ENCODE peak calls at places on chromosomes 13 and 19, in nine cellular contexts. B is psoas muscle; S is CD8-positive, alpha-beta T cell; T is body of pancreas; W is A549; U is CD4-positive, alpha-beta T cell; X is heart right ventricle; H is HCT116; O is left lung. D is an unnamed sample.

GRCh38 chr13:80376554-80376953 is 35.6 kb upstream of the SPRY2 start:
- DNase-seq in X (no peak), O (no peak), S (no peak), H (no peak), W (no peak), B (no peak), U (no peak), T (no peak), D (no peak)

GRCh38 chr19:10920781-10921180 is 7.7 kb downstream of the YIPF2 start:
- DNase-seq in W (no peak), T (no peak), U (no peak), S (no peak), X (no peak), O (no peak), B (no peak), H (no peak), D (no peak)

GRCh38 chr19:18710986-18711751 is 27.7 kb downstream of the CRTC1 start:
- DNase-seq in T (no peak), U (no peak), H (no peak), W (no peak), X (peak), O (peak), S (no peak), B (peak), D (no peak)

GRCh38 chr13:110396913-110397379 is 89.9 kb downstream of the COL4A2 start:
- DNase-seq in X (peak), S (no peak), T (peak), U (no peak), B (peak), H (no peak), O (peak), W (no peak), D (peak)

GRCh38 chr19:3062165-3063105 is at the start of gene TLE5:
- DNase-seq in S (peak), U (peak), T (peak), X (peak), B (peak), W (no peak), H (no peak), O (peak), D (no peak)

GRCh38 chr19:39906283-39906682 is 28.2 kb downstream of the FCGBP start:
- DNase-seq in H (no peak), T (no peak), S (no peak), X (no peak), O (no peak), W (no peak), U (no peak), B (no peak), D (no peak)

GRCh38 chr19:55581145-55581827 is 638 bp upstream of the ZNF579 start:
- DNase-seq in S (no peak), X (no peak), U (no peak), O (no peak), H (no peak), B (no peak), T (no peak), W (no peak), D (no peak)

GRCh38 chr13:110358381-110358780 is 51.3 kb downstream of the COL4A2 start:
- DNase-seq in S (no peak), U (no peak), H (no peak), X (no peak), W (no peak), T (no peak), O (no peak), B (no peak), D (no peak)

GRCh38 chr19:4272894-4273293 is 6.2 kb upstream of the SHD start:
- DNase-seq in H (no peak), U (no peak), B (no peak), O (no peak), S (no peak), W (no peak), T (no peak), X (no peak), D (no peak)

GRCh38 chr13:23510979-23511735 is 59.1 kb upstream of the TNFRSF19 start:
- DNase-seq in X (peak), U (no peak), W (no peak), B (no peak), T (no peak), O (no peak), H (peak), S (no peak), D (no peak)

GRCh38 chr19:49851456-49852259 is 699 bp downstream of the PTOV1 start:
- DNase-seq in X (peak), S (peak), B (no peak), U (peak), H (no peak), O (peak), T (no peak), W (no peak), D (no peak)

GRCh38 chr13:90414691-90415596 is 932.5 kb upstream of the MIR17HG start:
- DNase-seq in X (no peak), B (no peak), H (peak), O (no peak), T (no peak), S (no peak), U (no peak), W (peak), D (no peak)

GRCh38 chr13:73851104-73851503 is 283.1 kb downstream of the KLF12 start:
- DNase-seq in T (no peak), B (no peak), S (no peak), H (no peak), X (no peak), U (no peak), W (no peak), O (no peak), D (no peak)

GRCh38 chr19:16001481-16002312 is 52.9 kb downstream of the OR10H4 start:
- DNase-seq in O (no peak), X (no peak), T (peak), W (no peak), S (no peak), H (no peak), U (no peak), B (no peak), D (no peak)

GRCh38 chr19:35966771-35967170 is 28.2 kb upstream of the SDHAF1 start:
- DNase-seq in H (no peak), W (no peak), O (no peak), B (no peak), S (no peak), T (no peak), X (no peak), U (no peak), D (no peak)

GRCh38 chr19:40274585-40275544 is 10.3 kb downstream of the AKT2 start:
- DNase-seq in H (no peak), W (no peak), X (no peak), T (no peak), U (no peak), B (no peak), S (peak), O (no peak), D (no peak)

GRCh38 chr13:58476176-58476575 is 844.6 kb downstream of the PCDH17 start:
- DNase-seq in H (no peak), U (no peak), B (no peak), S (no peak), T (no peak), W (no peak), O (no peak), X (no peak), D (no peak)

GRCh38 chr13:80131204-80131603 is 209.7 kb downstream of the SPRY2 start:
- DNase-seq in B (peak), S (no peak), X (peak), O (peak), T (peak), H (no peak), U (no peak), W (peak), D (peak)

GRCh38 chr13:99176309-99177276 is 24.1 kb upstream of the UBAC2 start:
- DNase-seq in H (peak), O (peak), W (peak), S (peak), X (peak), T (peak), U (peak), B (peak), D (peak)

GRCh38 chr13:77919351-77920294 is 992 bp upstream of the EDNRB start:
- DNase-seq in H (no peak), B (peak), W (peak), O (peak), S (no peak), U (no peak), X (peak), T (peak), D (peak)

GRCh38 chr13:21668665-21669599 is 1.9 kb upstream of the FGF9 start:
- DNase-seq in X (no peak), O (peak), U (no peak), B (peak), H (no peak), S (peak), W (no peak), T (peak), D (peak)

GRCh38 chr19:16436780-16437179 is 35.0 kb downstream of the EPS15L1 start:
- DNase-seq in U (no peak), H (no peak), S (no peak), B (no peak), X (no peak), O (no peak), T (no peak), W (no peak), D (no peak)

GRCh38 chr13:33743438-33744368 is 74.2 kb upstream of the RFC3 start:
- DNase-seq in H (no peak), S (no peak), T (no peak), O (no peak), W (no peak), U (no peak), B (no peak), X (no peak), D (no peak)

GRCh38 chr19:39449116-39449797 is 3.9 kb downstream of the SUPT5H start:
- DNase-seq in U (no peak), T (no peak), X (no peak), O (no peak), B (no peak), H (no peak), S (no peak), W (no peak), D (no peak)

GRCh38 chr13:40619479-40619814 is 47.0 kb downstream of the FOXO1 start:
- DNase-seq in T (no peak), B (no peak), O (no peak), X (no peak), U (no peak), W (no peak), S (no peak), H (no peak), D (no peak)

GRCh38 chr13:62209539-62209938 is 793.9 kb upstream of the PCDH20 start:
- DNase-seq in W (no peak), T (no peak), S (no peak), B (no peak), O (no peak), H (no peak), X (no peak), U (no peak), D (no peak)

GRCh38 chr19:23777216-23777615 is 18.5 kb upstream of the ZNF681 start:
- DNase-seq in T (no peak), W (no peak), O (no peak), B (no peak), X (no peak), U (no peak), S (no peak), H (no peak), D (peak)

GRCh38 chr13:94192576-94192975 is 286.9 kb downstream of the DCT start:
- DNase-seq in B (no peak), H (no peak), S (no peak), W (no peak), U (no peak), X (peak), O (no peak), T (peak), D (no peak)

GRCh38 chr19:48907671-48908070 is 7.6 kb downstream of the NUCB1 start:
- DNase-seq in H (no peak), B (no peak), W (no peak), O (peak), U (no peak), T (no peak), S (no peak), X (no peak), D (no peak)

GRCh38 chr13:33251131-33251629 is 34.4 kb downstream of the STARD13 start:
- DNase-seq in T (no peak), U (no peak), B (no peak), S (no peak), X (peak), W (no peak), O (no peak), H (peak), D (no peak)

GRCh38 chr13:40597735-40598365 is 68.6 kb downstream of the FOXO1 start:
- DNase-seq in B (no peak), O (peak), S (no peak), W (no peak), H (no peak), T (peak), U (no peak), X (no peak), D (no peak)

GRCh38 chr19:14555918-14556661 is 15.8 kb downstream of the NDUFB7 start:
- DNase-seq in B (no peak), O (no peak), T (no peak), W (no peak), X (no peak), U (no peak), S (no peak), H (no peak), D (no peak)

GRCh38 chr13:20608438-20609020 is 41.6 kb downstream of the IFT88 start:
- DNase-seq in S (no peak), X (no peak), B (no peak), W (no peak), U (no peak), O (no peak), T (no peak), H (no peak), D (no peak)

GRCh38 chr19:3357362-3357730 is 9.0 kb upstream of the NFIC start:
- DNase-seq in T (no peak), U (no peak), H (no peak), B (no peak), S (no peak), O (no peak), X (no peak), W (no peak), D (no peak)

GRCh38 chr19:12828494-12828893 is 5.9 kb downstream of the RTBDN start:
- DNase-seq in T (no peak), H (no peak), X (no peak), O (no peak), U (no peak), W (no peak), B (no peak), S (no peak), D (no peak)

GRCh38 chr13:25963681-25964080 is 88.1 kb downstream of the SHISA2 start:
- DNase-seq in O (no peak), S (no peak), T (no peak), U (no peak), W (no peak), X (no peak), H (no peak), B (no peak), D (no peak)

GRCh38 chr13:74675185-74675584 is 541.0 kb upstream of the KLF12 start:
- DNase-seq in U (no peak), H (no peak), S (no peak), B (no peak), T (no peak), W (no peak), X (no peak), O (no peak), D (no peak)

GRCh38 chr13:112720814-112721197 is 31.0 kb downstream of the ATP11A start:
- DNase-seq in S (no peak), O (no peak), U (no peak), H (no peak), B (no peak), W (no peak), X (no peak), T (no peak), D (peak)

GRCh38 chr19:2603320-2603719 is 99.2 kb downstream of the GNG7 start:
- DNase-seq in T (no peak), B (peak), W (no peak), X (peak), U (no peak), O (peak), H (no peak), S (no peak), D (peak)

DNA sequence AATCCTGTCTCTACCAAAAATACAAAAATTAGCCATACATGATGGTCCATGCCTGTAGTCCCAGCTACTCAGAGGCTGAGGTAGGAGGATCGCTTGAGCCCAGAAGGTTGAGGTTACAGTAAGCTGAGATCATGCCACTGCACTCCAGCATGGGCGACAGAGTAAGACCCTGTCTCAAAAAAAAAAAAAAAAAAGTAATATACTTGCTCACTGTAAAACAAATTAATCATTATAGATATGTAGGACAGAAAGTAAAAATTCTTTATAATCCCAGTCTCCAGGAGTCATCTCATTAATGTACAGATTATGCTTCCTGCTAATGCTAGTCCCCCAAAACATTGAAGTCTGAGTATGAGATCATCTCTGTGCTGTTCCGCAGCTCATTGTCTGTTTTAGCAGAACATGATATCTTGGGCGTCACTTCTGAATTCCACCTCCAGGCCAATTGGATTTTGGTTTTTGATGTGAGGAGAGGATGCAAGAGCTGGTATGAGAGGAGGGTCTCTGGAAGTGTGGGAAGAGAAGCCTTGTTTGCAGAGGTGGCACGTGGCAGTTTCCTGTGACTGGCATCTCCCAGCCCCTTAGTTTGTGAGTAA is 75.4 kb upstream of the NPAS1 start:
- DNase-seq in U (no peak), W (no peak), X (no peak), O (no peak), H (no peak), S (no peak), B (no peak), T (no peak), D (no peak)
- H3K27ac ChIP-seq in U (no peak), W (peak), X (peak), O (no peak), H (no peak), S (no peak), B (peak), T (no peak), D (peak)

DNA sequence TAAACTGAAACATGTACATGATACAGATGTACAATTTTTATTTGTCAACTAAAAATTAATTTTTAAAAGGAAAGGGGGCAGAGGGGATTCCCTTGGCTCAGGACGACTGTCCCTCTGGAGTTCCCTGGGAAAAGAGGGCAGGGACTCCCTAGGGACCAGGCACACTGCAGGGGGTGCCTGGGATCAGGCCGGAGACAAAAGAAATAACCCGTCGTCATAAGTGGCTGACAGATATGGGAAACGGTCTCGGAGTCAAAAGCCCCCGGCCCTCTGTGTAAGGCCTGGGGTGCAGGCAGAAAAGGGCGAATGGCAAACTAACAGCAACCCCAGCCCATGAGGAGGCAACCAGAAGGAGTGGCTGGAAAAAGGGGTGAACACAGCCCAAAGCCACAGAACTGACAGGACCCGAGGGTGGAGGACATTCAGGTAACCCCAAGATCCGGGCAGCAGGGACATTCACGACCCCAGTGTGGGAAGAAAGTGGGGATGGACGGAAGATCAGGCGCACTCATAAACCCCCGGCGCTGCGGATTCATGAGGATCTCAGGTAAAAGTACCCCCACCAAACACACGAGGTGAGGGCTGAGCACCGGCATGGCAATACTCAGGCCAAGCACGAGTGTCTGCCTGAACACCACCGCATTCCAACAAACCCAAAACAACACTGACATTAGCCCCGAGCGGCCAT is 6.7 kb downstream of the MLLT1 start:
- DNase-seq in H (no peak), W (no peak), O (no peak), B (no peak), T (no peak), U (no peak), S (no peak), X (no peak), D (no peak)
- H3K27ac ChIP-seq in H (no peak), W (no peak), O (peak), B (peak), T (peak), U (no peak), S (no peak), X (peak), D (peak)

DNA sequence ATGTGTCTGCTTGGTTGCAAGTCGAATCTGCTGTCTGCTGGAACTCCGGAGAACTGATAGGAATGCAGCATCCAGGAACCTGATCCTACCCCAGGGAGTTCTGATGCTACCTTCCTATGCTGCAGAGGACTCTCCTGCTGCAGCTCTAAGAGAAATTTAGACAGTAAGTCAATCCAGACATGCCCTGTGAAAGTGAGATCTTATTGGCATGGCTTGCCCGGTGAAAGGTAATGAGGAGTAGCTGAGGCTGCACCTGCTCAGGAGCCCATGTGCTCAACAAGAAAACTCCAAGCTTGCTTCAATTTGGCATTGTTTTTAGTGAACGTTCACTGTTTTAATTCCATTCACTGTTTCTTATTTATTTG is 217.3 kb upstream of the SERP2 start:
- DNase-seq in S (no peak), O (no peak), W (no peak), T (no peak), H (no peak), B (no peak), U (no peak), X (no peak), D (no peak)
- H3K27ac ChIP-seq in S (no peak), O (no peak), W (peak), T (peak), H (no peak), B (peak), U (no peak), X (no peak), D (no peak)

DNA sequence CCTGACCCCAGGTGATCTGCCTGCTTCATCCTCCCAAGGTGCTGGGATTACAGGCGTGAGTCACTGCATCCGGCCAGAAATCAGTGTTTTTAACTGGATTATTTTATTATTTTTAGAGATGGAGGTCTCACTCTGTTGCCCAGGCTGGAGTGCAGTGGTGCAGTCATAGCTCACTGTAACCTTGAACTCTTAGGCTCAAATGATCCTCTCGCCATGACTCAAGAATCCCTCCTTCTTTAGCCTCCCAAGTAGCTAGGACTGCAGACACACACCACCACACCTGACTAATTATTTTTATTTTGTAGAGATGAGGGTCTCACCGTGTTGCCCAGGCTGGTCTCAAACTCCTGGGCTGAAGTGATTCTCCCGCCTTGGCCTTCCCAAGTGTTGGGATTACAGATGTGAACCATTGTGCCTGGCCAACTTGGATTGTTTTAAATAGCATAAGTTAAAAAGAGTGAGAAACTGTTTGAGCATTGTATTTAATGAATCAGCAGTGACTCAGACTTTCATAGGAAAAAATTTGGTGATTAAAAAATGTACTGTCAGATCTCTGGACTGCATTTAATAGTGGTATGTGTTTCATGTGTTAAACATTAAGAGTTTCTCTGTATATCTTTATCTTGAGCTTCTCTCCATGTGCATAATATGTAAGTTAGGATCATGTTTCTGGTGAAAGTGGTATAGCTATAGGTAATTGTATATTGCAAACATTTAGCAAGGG is 121.1 kb downstream of the PCCA start:
- DNase-seq in B (no peak), U (no peak), H (peak), T (no peak), W (no peak), O (no peak), S (no peak), X (no peak), D (no peak)
- H3K27ac ChIP-seq in B (no peak), U (no peak), H (peak), T (no peak), W (peak), O (no peak), S (no peak), X (no peak), D (no peak)